ENCODE peak calls at places on chromosomes 3 and 15, in nine cellular contexts. One of them, this sample, is unnamed.

GRCh38 chr3:159765025-159765859 is 223.4 kb upstream of the IL12A start:
- DNase-seq in left ventricle myocardium inferior: peak
- DNase-seq in astrocyte: peak
- DNase-seq in Panc1: peak
- DNase-seq in A549: peak
- DNase-seq in lower lobe of right lung: peak
- DNase-seq in tibial artery: peak
- DNase-seq in CD8-positive, alpha-beta T cell: no peak
- DNase-seq in endothelial cell of umbilical vein: peak
- DNase-seq in this sample: peak

GRCh38 chr15:41203395-41203794 is 27.2 kb downstream of the EXD1 start:
- DNase-seq in left ventricle myocardium inferior: no peak
- DNase-seq in astrocyte: no peak
- DNase-seq in Panc1: no peak
- DNase-seq in A549: no peak
- DNase-seq in lower lobe of right lung: no peak
- DNase-seq in tibial artery: no peak
- DNase-seq in CD8-positive, alpha-beta T cell: no peak
- DNase-seq in endothelial cell of umbilical vein: no peak
- DNase-seq in this sample: no peak

GRCh38 chr15:27418729-27419128 is 447.7 kb downstream of the GABRG3 start:
- DNase-seq in left ventricle myocardium inferior: no peak
- DNase-seq in astrocyte: no peak
- DNase-seq in Panc1: no peak
- DNase-seq in A549: no peak
- DNase-seq in lower lobe of right lung: no peak
- DNase-seq in tibial artery: no peak
- DNase-seq in CD8-positive, alpha-beta T cell: no peak
- DNase-seq in endothelial cell of umbilical vein: no peak
- DNase-seq in this sample: no peak

GRCh38 chr15:40756938-40757337 is 1.9 kb upstream of the RMDN3 start:
- DNase-seq in left ventricle myocardium inferior: no peak
- DNase-seq in astrocyte: no peak
- DNase-seq in Panc1: no peak
- DNase-seq in A549: no peak
- DNase-seq in lower lobe of right lung: no peak
- DNase-seq in tibial artery: no peak
- DNase-seq in CD8-positive, alpha-beta T cell: no peak
- DNase-seq in endothelial cell of umbilical vein: no peak
- DNase-seq in this sample: no peak

GRCh38 chr3:49745986-49746385 is 22.2 kb upstream of the GMPPB start:
- DNase-seq in left ventricle myocardium inferior: no peak
- DNase-seq in astrocyte: peak
- DNase-seq in Panc1: no peak
- DNase-seq in A549: no peak
- DNase-seq in lower lobe of right lung: no peak
- DNase-seq in tibial artery: no peak
- DNase-seq in CD8-positive, alpha-beta T cell: no peak
- DNase-seq in endothelial cell of umbilical vein: peak
- DNase-seq in this sample: no peak

GRCh38 chr3:65550137-65550536 is 488.6 kb downstream of the MAGI1 start:
- DNase-seq in left ventricle myocardium inferior: no peak
- DNase-seq in astrocyte: no peak
- DNase-seq in Panc1: no peak
- DNase-seq in A549: no peak
- DNase-seq in lower lobe of right lung: no peak
- DNase-seq in tibial artery: no peak
- DNase-seq in CD8-positive, alpha-beta T cell: no peak
- DNase-seq in endothelial cell of umbilical vein: no peak
- DNase-seq in this sample: no peak

GRCh38 chr3:73508330-73508954 is 116.3 kb downstream of the PDZRN3 start:
- DNase-seq in left ventricle myocardium inferior: no peak
- DNase-seq in astrocyte: peak
- DNase-seq in Panc1: peak
- DNase-seq in A549: peak
- DNase-seq in lower lobe of right lung: no peak
- DNase-seq in tibial artery: peak
- DNase-seq in CD8-positive, alpha-beta T cell: no peak
- DNase-seq in endothelial cell of umbilical vein: peak
- DNase-seq in this sample: no peak

GRCh38 chr3:78244136-78244535 is 1204.2 kb downstream of the ROBO2 start:
- DNase-seq in left ventricle myocardium inferior: no peak
- DNase-seq in astrocyte: no peak
- DNase-seq in Panc1: no peak
- DNase-seq in A549: no peak
- DNase-seq in lower lobe of right lung: no peak
- DNase-seq in tibial artery: no peak
- DNase-seq in CD8-positive, alpha-beta T cell: no peak
- DNase-seq in endothelial cell of umbilical vein: no peak
- DNase-seq in this sample: no peak

GRCh38 chr3:100561459-100562158 is 47.8 kb upstream of the ADGRG7 start:
- DNase-seq in left ventricle myocardium inferior: no peak
- DNase-seq in astrocyte: peak
- DNase-seq in Panc1: no peak
- DNase-seq in A549: no peak
- DNase-seq in lower lobe of right lung: no peak
- DNase-seq in tibial artery: no peak
- DNase-seq in CD8-positive, alpha-beta T cell: no peak
- DNase-seq in endothelial cell of umbilical vein: no peak
- DNase-seq in this sample: no peak

GRCh38 chr15:97504031-97504430 is 456.5 kb upstream of the ARRDC4 start:
- DNase-seq in left ventricle myocardium inferior: no peak
- DNase-seq in astrocyte: peak
- DNase-seq in Panc1: no peak
- DNase-seq in A549: peak
- DNase-seq in lower lobe of right lung: no peak
- DNase-seq in tibial artery: no peak
- DNase-seq in CD8-positive, alpha-beta T cell: no peak
- DNase-seq in endothelial cell of umbilical vein: peak
- DNase-seq in this sample: no peak

GRCh38 chr3:115415246-115415645 is 208.1 kb upstream of the GAP43 start:
- DNase-seq in left ventricle myocardium inferior: no peak
- DNase-seq in astrocyte: no peak
- DNase-seq in Panc1: no peak
- DNase-seq in A549: no peak
- DNase-seq in lower lobe of right lung: no peak
- DNase-seq in tibial artery: no peak
- DNase-seq in CD8-positive, alpha-beta T cell: no peak
- DNase-seq in endothelial cell of umbilical vein: no peak
- DNase-seq in this sample: no peak

GRCh38 chr3:46866720-46867549 is 3.7 kb upstream of the MYL3 start:
- DNase-seq in left ventricle myocardium inferior: peak
- DNase-seq in astrocyte: peak
- DNase-seq in Panc1: peak
- DNase-seq in A549: peak
- DNase-seq in lower lobe of right lung: peak
- DNase-seq in tibial artery: peak
- DNase-seq in CD8-positive, alpha-beta T cell: peak
- DNase-seq in endothelial cell of umbilical vein: peak
- DNase-seq in this sample: peak

GRCh38 chr3:43346990-43347749 is 60.8 kb downstream of the SNRK start:
- DNase-seq in left ventricle myocardium inferior: no peak
- DNase-seq in astrocyte: peak
- DNase-seq in Panc1: no peak
- DNase-seq in A549: no peak
- DNase-seq in lower lobe of right lung: no peak
- DNase-seq in tibial artery: no peak
- DNase-seq in CD8-positive, alpha-beta T cell: peak
- DNase-seq in endothelial cell of umbilical vein: no peak
- DNase-seq in this sample: no peak

GRCh38 chr15:85706779-85707518 is 87.8 kb downstream of the KLHL25 start:
- DNase-seq in left ventricle myocardium inferior: no peak
- DNase-seq in astrocyte: peak
- DNase-seq in Panc1: no peak
- DNase-seq in A549: no peak
- DNase-seq in lower lobe of right lung: no peak
- DNase-seq in tibial artery: no peak
- DNase-seq in CD8-positive, alpha-beta T cell: peak
- DNase-seq in endothelial cell of umbilical vein: peak
- DNase-seq in this sample: no peak

GRCh38 chr15:25787855-25788521 is 75.1 kb downstream of the ATP10A start:
- DNase-seq in left ventricle myocardium inferior: no peak
- DNase-seq in astrocyte: peak
- DNase-seq in Panc1: no peak
- DNase-seq in A549: peak
- DNase-seq in lower lobe of right lung: peak
- DNase-seq in tibial artery: peak
- DNase-seq in CD8-positive, alpha-beta T cell: no peak
- DNase-seq in endothelial cell of umbilical vein: no peak
- DNase-seq in this sample: no peak
- H3K4me3 ChIP-seq in left ventricle myocardium inferior: no peak
- H3K4me3 ChIP-seq in astrocyte: no peak
- H3K4me3 ChIP-seq in Panc1: no peak
- H3K4me3 ChIP-seq in A549: no peak
- H3K4me3 ChIP-seq in lower lobe of right lung: no peak
- H3K4me3 ChIP-seq in tibial artery: no peak
- H3K4me3 ChIP-seq in CD8-positive, alpha-beta T cell: no peak
- H3K4me3 ChIP-seq in endothelial cell of umbilical vein: no peak
- H3K4me3 ChIP-seq in this sample: no peak

DNA sequence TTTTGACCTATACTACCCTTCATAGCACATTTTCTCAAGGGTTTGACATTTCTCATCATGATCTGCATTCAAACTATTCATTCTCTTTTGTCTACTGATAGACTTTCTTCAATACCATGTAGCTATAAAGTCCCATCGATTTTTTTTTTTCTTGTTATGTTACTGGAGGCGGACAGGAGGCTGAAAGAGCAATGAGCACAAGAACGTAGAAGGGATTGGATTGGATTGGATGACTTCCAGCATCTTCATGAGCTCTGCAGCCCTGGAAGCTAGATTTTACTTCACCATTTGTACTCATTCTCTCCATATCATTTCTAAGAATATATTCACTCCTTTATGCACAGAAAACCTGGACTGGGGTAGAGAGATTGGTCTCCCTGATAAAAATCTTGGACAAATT is 43.2 kb downstream of the DUT start:
- DNase-seq in left ventricle myocardium inferior: no peak
- DNase-seq in astrocyte: peak
- DNase-seq in Panc1: no peak
- DNase-seq in A549: no peak
- DNase-seq in lower lobe of right lung: no peak
- DNase-seq in tibial artery: no peak
- DNase-seq in CD8-positive, alpha-beta T cell: no peak
- DNase-seq in endothelial cell of umbilical vein: no peak
- DNase-seq in this sample: no peak
- H3K27ac ChIP-seq in left ventricle myocardium inferior: no peak
- H3K27ac ChIP-seq in astrocyte: peak
- H3K27ac ChIP-seq in Panc1: no peak
- H3K27ac ChIP-seq in A549: no peak
- H3K27ac ChIP-seq in lower lobe of right lung: no peak
- H3K27ac ChIP-seq in tibial artery: no peak
- H3K27ac ChIP-seq in CD8-positive, alpha-beta T cell: no peak
- H3K27ac ChIP-seq in endothelial cell of umbilical vein: no peak
- H3K27ac ChIP-seq in this sample: no peak

GRCh38 chr15:44545934-44546802 is 9.2 kb downstream of the EIF3J start:
- DNase-seq in left ventricle myocardium inferior: no peak
- DNase-seq in astrocyte: peak
- DNase-seq in Panc1: no peak
- DNase-seq in A549: no peak
- DNase-seq in lower lobe of right lung: no peak
- DNase-seq in tibial artery: no peak
- DNase-seq in CD8-positive, alpha-beta T cell: no peak
- DNase-seq in endothelial cell of umbilical vein: peak
- DNase-seq in this sample: no peak

GRCh38 chr15:44536298-44536961 is 517 bp upstream of the EIF3J start:
- DNase-seq in left ventricle myocardium inferior: peak
- DNase-seq in astrocyte: peak
- DNase-seq in Panc1: peak
- DNase-seq in A549: no peak
- DNase-seq in lower lobe of right lung: peak
- DNase-seq in tibial artery: peak
- DNase-seq in CD8-positive, alpha-beta T cell: no peak
- DNase-seq in endothelial cell of umbilical vein: peak
- DNase-seq in this sample: peak

GRCh38 chr15:44537728-44538240 is 837 bp downstream of the EIF3J start:
- DNase-seq in left ventricle myocardium inferior: no peak
- DNase-seq in astrocyte: peak
- DNase-seq in Panc1: no peak
- DNase-seq in A549: peak
- DNase-seq in lower lobe of right lung: no peak
- DNase-seq in tibial artery: no peak
- DNase-seq in CD8-positive, alpha-beta T cell: peak
- DNase-seq in endothelial cell of umbilical vein: no peak
- DNase-seq in this sample: no peak

GRCh38 chr15:44536962-44537727 is at the start of gene EIF3J:
- DNase-seq in left ventricle myocardium inferior: peak
- DNase-seq in astrocyte: peak
- DNase-seq in Panc1: peak
- DNase-seq in A549: peak
- DNase-seq in lower lobe of right lung: peak
- DNase-seq in tibial artery: peak
- DNase-seq in CD8-positive, alpha-beta T cell: peak
- DNase-seq in endothelial cell of umbilical vein: peak
- DNase-seq in this sample: peak

GRCh38 chr15:44541282-44541958 is 4.5 kb downstream of the EIF3J start:
- DNase-seq in left ventricle myocardium inferior: no peak
- DNase-seq in astrocyte: peak
- DNase-seq in Panc1: no peak
- DNase-seq in A549: peak
- DNase-seq in lower lobe of right lung: no peak
- DNase-seq in tibial artery: no peak
- DNase-seq in CD8-positive, alpha-beta T cell: no peak
- DNase-seq in endothelial cell of umbilical vein: peak
- DNase-seq in this sample: no peak
- H3K4me3 ChIP-seq in left ventricle myocardium inferior: no peak
- H3K4me3 ChIP-seq in astrocyte: peak
- H3K4me3 ChIP-seq in Panc1: no peak
- H3K4me3 ChIP-seq in A549: no peak
- H3K4me3 ChIP-seq in lower lobe of right lung: no peak
- H3K4me3 ChIP-seq in tibial artery: no peak
- H3K4me3 ChIP-seq in CD8-positive, alpha-beta T cell: no peak
- H3K4me3 ChIP-seq in endothelial cell of umbilical vein: no peak
- H3K4me3 ChIP-seq in this sample: no peak

DNA sequence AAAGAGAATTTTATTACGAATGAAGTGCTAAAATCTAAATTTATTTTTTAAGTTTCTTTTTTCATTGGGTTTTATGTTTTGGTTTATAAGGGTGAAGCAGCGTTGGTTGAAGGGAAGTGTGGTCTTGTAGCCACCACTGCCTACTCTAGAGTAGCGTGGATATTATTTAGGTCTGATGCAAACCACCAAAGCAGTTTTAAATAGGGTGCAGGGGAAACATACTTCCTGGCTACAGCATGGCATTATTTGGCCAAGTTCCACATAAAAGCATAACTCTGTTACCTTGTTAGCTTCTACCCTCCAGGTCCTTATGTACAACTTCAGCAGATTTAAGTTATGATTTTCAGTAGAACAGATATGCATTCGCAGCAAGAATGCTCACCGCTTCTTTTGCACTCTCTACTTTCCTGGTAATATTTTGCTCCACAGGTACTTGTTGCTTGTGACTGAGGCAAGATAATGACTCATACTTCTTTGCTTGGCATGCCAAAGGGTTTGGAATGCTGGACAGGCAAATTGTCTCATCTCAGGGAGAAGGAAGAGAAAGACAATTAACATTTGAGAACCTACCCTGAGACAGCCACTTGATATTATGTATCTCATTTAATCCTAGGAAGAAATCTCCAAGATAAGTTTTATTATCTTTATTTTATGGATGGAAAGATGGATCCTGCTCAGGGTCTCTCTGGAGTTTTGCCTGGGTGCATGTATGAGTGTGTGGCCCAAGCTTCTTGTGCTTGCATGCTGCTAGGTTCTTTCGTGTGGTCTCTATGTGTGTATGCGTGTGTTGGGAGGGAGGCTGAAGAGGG is 5.4 kb downstream of the TGFBR2 start:
- DNase-seq in left ventricle myocardium inferior: no peak
- DNase-seq in astrocyte: peak
- DNase-seq in Panc1: no peak
- DNase-seq in A549: peak
- DNase-seq in lower lobe of right lung: no peak
- DNase-seq in tibial artery: no peak
- DNase-seq in CD8-positive, alpha-beta T cell: no peak
- DNase-seq in endothelial cell of umbilical vein: no peak
- DNase-seq in this sample: no peak
- H3K27ac ChIP-seq in left ventricle myocardium inferior: peak
- H3K27ac ChIP-seq in astrocyte: no peak
- H3K27ac ChIP-seq in Panc1: peak
- H3K27ac ChIP-seq in A549: peak
- H3K27ac ChIP-seq in lower lobe of right lung: peak
- H3K27ac ChIP-seq in tibial artery: peak
- H3K27ac ChIP-seq in CD8-positive, alpha-beta T cell: peak
- H3K27ac ChIP-seq in endothelial cell of umbilical vein: peak
- H3K27ac ChIP-seq in this sample: peak